ENCODE peak calls at places on chromosomes 2 and 18, in four cellular contexts. V is K562, W is HepG2, U is H1. C is an unnamed sample.

GRCh38 chr2:148615446-148615845 is 29.1 kb upstream of the EPC2 start:
- DNase-seq in U (no peak), V (no peak), W (no peak), C (no peak)

GRCh38 chr18:62500966-62501591 is 21.7 kb upstream of the ZCCHC2 start:
- DNase-seq in W (peak), V (no peak), U (no peak), C (no peak)

GRCh38 chr2:59827677-59828076 is 725.8 kb downstream of the BCL11A start:
- DNase-seq in W (no peak), V (no peak), U (no peak), C (no peak)

GRCh38 chr18:58195278-58195721 is 151.3 kb downstream of the NEDD4L start:
- DNase-seq in V (no peak), W (no peak), U (peak), C (no peak)

GRCh38 chr2:216691210-216691741 is 4.1 kb downstream of the IGFBP5 start:
- DNase-seq in V (peak), W (no peak), U (no peak), C (no peak)

GRCh38 chr18:3985030-3985429 is 470.1 kb downstream of the DLGAP1 start:
- DNase-seq in W (no peak), U (no peak), V (no peak), C (no peak)

GRCh38 chr2:231684314-231685223 is 23.8 kb upstream of the PTMA start:
- DNase-seq in V (no peak), U (no peak), W (no peak), C (no peak)

GRCh38 chr18:7464245-7464966 is 102.7 kb upstream of the PTPRM start:
- DNase-seq in V (no peak), U (no peak), W (no peak), C (no peak)

GRCh38 chr2:128378231-128379020 is 59.8 kb upstream of the HS6ST1 start:
- DNase-seq in V (no peak), W (no peak), U (no peak), C (no peak)

GRCh38 chr2:98472132-98472650 is 27.5 kb downstream of the INPP4A start:
- DNase-seq in V (peak), W (no peak), U (no peak), C (no peak)

GRCh38 chr2:86769838-86770237 is 20.9 kb downstream of the CD8A start:
- DNase-seq in U (no peak), V (no peak), W (no peak), C (no peak)

GRCh38 chr18:267688-268552 is at the start of gene THOC1:
- DNase-seq in V (peak), W (peak), U (peak), C (peak)

GRCh38 chr2:133972786-133973185 is 281.1 kb upstream of the MGAT5 start:
- DNase-seq in U (no peak), V (no peak), W (no peak), C (no peak)

GRCh38 chr2:28269019-28269784 is 123.5 kb upstream of the FOSL2 start:
- DNase-seq in W (peak), V (peak), U (no peak), C (peak)

GRCh38 chr2:234273887-234274584 is 222.8 kb downstream of the ARL4C start:
- DNase-seq in U (no peak), V (no peak), W (no peak), C (no peak)

GRCh38 chr2:239295377-239296019 is 105.3 kb downstream of the HDAC4 start:
- DNase-seq in U (no peak), W (no peak), V (no peak), C (no peak)

GRCh38 chr2:42964444-42965081 is 172.2 kb upstream of the HAAO start:
- DNase-seq in V (no peak), U (no peak), W (no peak), C (no peak)

GRCh38 chr2:167646557-167646956 is 600.8 kb downstream of the STK39 start:
- DNase-seq in W (no peak), U (no peak), V (no peak), C (no peak)

GRCh38 chr2:32008811-32009478 is 1.9 kb downstream of the MEMO1 start:
- DNase-seq in V (peak), U (no peak), W (peak), C (no peak)

GRCh38 chr2:215736653-215737290 is 276.6 kb downstream of the MREG start:
- DNase-seq in W (peak), V (peak), U (no peak), C (peak)

GRCh38 chr2:19902272-19902730 is 518 bp upstream of the TTC32 start:
- DNase-seq in U (no peak), V (peak), W (no peak), C (no peak)

GRCh38 chr2:42385225-42385624 is 24.2 kb upstream of the COX7A2L start:
- DNase-seq in V (peak), W (peak), U (no peak), C (no peak)

GRCh38 chr2:12863937-12864336 is 147.2 kb downstream of the TRIB2 start:
- DNase-seq in W (no peak), U (no peak), V (no peak), C (no peak)

GRCh38 chr18:23826850-23827620 is 137.8 kb downstream of the LAMA3 start:
- DNase-seq in W (no peak), U (no peak), V (no peak), C (no peak)

GRCh38 chr2:216108310-216108966 is 710 bp upstream of the XRCC5 start:
- DNase-seq in V (peak), W (peak), U (no peak), C (no peak)

GRCh38 chr2:61834893-61835292 is 19.0 kb downstream of the FAM161A start:
- DNase-seq in V (no peak), U (no peak), W (no peak), C (no peak)

GRCh38 chr18:59917422-59917821 is 17.6 kb downstream of the PMAIP1 start:
- DNase-seq in W (no peak), U (peak), V (peak), C (no peak)

GRCh38 chr2:222715729-222716128 is 44.3 kb downstream of the MOGAT1 start:
- DNase-seq in V (no peak), W (no peak), U (no peak), C (no peak)

GRCh38 chr2:70362661-70363060 is 60.8 kb upstream of the FAM136A start:
- DNase-seq in U (no peak), V (no peak), W (peak), C (no peak)

GRCh38 chr2:230583593-230583992 is 129.0 kb upstream of the CAB39 start:
- DNase-seq in W (no peak), V (no peak), U (no peak), C (no peak)

GRCh38 chr2:17610521-17610920 is 70.0 kb downstream of the VSNL1 start:
- DNase-seq in U (no peak), V (peak), W (no peak), C (no peak)

GRCh38 chr2:98654702-98655488 is 46.5 kb downstream of the UNC50 start:
- DNase-seq in U (no peak), V (no peak), W (no peak), C (no peak)

GRCh38 chr2:189287982-189288494 is 108.5 kb upstream of the COL5A2 start:
- DNase-seq in W (peak), V (peak), U (no peak), C (peak)

GRCh38 chr2:161369311-161369710 is 46.8 kb upstream of the TBR1 start:
- DNase-seq in U (no peak), W (no peak), V (no peak), C (no peak)

GRCh38 chr2:226850024-226850423 is 14.2 kb downstream of the RHBDD1 start:
- DNase-seq in U (no peak), V (no peak), W (no peak), C (no peak)

GRCh38 chr2:241739651-241740050 is 5.2 kb downstream of the D2HGDH start:
- DNase-seq in W (no peak), V (no peak), U (no peak), C (no peak)

DNA sequence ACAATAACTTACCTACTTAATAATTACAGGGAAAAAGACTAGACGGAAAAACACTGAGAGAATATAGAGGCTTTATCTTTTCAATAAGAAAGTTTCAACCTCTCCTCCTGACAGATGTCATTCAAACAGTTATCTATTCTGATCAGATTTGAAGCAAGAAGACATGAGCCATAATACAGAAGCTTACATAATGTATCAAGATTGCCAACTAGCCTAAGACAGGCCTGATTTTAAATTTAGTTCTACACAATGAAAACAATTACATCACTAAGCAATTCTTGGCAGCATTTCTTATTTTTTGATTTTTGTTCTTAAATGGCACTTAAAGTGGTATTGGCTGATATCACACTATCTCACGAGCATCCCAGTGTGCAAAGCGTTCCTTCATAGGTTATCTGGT is 41.6 kb downstream of the GPR155 start:
- DNase-seq in W (no peak), U (no peak), V (no peak), C (no peak)
- TF ChIP-seq FOSL1 in W (no peak), U (no peak), V (no peak), C (no peak)

GRCh38 chr2:102337012-102337411 is 18.6 kb upstream of the IL18R1 start:
- DNase-seq in U (no peak), W (no peak), V (no peak), C (no peak)

GRCh38 chr2:102334471-102334870 is 21.1 kb upstream of the IL18R1 start:
- DNase-seq in V (no peak), U (no peak), W (no peak), C (no peak)

GRCh38 chr2:102335871-102336366 is 19.7 kb upstream of the IL18R1 start:
- DNase-seq in V (peak), W (no peak), U (no peak), C (no peak)

GRCh38 chr2:102336502-102336945 is 19.1 kb upstream of the IL18R1 start:
- DNase-seq in V (no peak), U (no peak), W (no peak), C (no peak)

GRCh38 chr2:102331311-102331980 is 20.1 kb downstream of the IL1RL1 start:
- DNase-seq in V (no peak), U (no peak), W (no peak), C (no peak)
- TF ChIP-seq FOSL1 in V (peak), U (no peak), W (no peak), C (no peak)

GRCh38 chr2:101828267-101829017 is 130.9 kb downstream of the MAP4K4 start:
- DNase-seq in V (no peak), W (no peak), U (no peak), C (no peak)
- TF ChIP-seq FOSL1 in V (no peak), W (no peak), U (no peak), C (no peak)

DNA sequence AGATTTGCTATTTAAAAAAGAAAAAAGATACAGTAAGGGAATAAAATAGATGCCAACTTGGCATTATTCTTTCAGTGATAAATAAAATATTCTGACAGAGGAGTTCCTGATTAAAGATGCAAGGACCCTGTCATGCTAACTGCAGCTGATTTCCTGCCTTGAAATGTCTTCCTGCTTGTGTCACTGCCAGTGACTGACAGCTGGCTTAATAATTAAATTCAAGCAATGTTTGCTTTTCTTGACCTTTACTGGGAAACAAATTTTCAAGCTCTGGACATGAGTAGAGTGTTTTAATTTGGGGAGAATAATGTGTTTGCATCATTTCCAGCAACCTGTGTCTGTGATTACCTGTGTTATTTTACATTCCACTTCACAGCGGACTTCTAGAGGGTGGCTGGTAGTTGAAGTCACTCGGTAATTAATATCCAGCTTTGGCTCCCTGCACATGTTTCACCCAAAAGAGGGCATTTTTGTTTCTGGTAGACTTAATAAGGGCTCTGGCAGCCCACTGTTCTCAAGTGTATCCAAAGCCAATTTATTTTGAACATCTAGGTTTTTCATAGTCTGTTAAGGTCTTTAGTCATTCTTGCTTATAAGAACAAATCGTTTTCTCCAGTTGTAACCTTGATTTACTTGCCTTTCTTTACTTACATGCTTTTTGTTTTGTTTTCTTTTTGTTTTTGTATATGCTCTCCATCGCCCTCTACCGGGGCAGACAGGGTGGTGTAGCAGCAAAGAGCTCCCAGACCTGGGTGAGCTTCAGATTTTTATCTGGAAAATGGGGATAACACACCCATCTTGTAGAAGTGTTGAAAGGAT is 48.5 kb upstream of the PROKR1 start:
- DNase-seq in V (peak), U (peak), W (peak), C (peak)
- TF ChIP-seq FOSL1 in V (no peak), U (no peak), W (no peak), C (no peak)

DNA sequence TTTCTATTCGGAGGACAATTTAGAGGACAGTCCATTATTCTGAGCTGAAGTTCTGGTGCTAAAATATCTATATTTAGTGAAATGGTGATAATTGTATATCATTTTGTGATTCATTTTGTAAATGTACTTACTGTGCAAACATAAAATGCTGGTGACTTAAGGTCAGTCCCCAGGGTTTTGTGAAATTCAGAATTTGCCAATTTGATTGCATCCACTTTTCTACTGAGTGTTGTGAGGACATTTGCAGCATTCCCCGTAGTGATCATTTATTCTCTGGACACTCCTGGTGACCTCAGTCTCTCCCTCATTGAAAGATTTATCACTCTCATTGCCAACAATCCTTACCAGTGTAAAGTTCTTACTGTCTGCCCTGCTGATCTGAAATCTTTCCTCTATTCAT is 98.2 kb downstream of the SOCS6 start:
- DNase-seq in U (no peak), V (no peak), W (no peak), C (no peak)
- TF ChIP-seq FOSL1 in U (no peak), V (no peak), W (no peak), C (no peak)

GRCh38 chr2:132733119-132733518 is 63.1 kb upstream of the LYPD1 start:
- DNase-seq in U (no peak), V (no peak), W (no peak), C (no peak)
- TF ChIP-seq FOSL1 in U (no peak), V (no peak), W (no peak), C (no peak)

GRCh38 chr18:79245517-79246001 is 150.2 kb upstream of the NFATC1 start:
- DNase-seq in V (no peak), W (no peak), U (no peak), C (peak)
- TF ChIP-seq FOSL1 in V (no peak), W (no peak), U (no peak), C (no peak)